ENCODE peak calls at places on chromosomes 1 and 21, in seven cellular contexts. One of them, this sample, is unnamed.

GRCh38 chr1:186492531-186493291 is 31.8 kb upstream of the PDC start:
- DNase-seq in H9: no peak
- DNase-seq in bronchial epithelial cell: peak
- DNase-seq in Calu3: peak
- DNase-seq in left lung: no peak
- DNase-seq in HFF-Myc: no peak
- DNase-seq in heart left ventricle: no peak
- DNase-seq in this sample: no peak

GRCh38 chr21:43367296-43367695 is 59.6 kb downstream of the SIK1 start:
- DNase-seq in Calu3: no peak
- DNase-seq in HFF-Myc: no peak
- DNase-seq in left lung: no peak
- DNase-seq in H9: no peak
- DNase-seq in heart left ventricle: no peak
- DNase-seq in bronchial epithelial cell: no peak
- DNase-seq in this sample: no peak

GRCh38 chr1:246176126-246177024 is 330.7 kb downstream of the SMYD3 start:
- DNase-seq in heart left ventricle: no peak
- DNase-seq in bronchial epithelial cell: peak
- DNase-seq in H9: no peak
- DNase-seq in Calu3: peak
- DNase-seq in HFF-Myc: no peak
- DNase-seq in left lung: no peak
- DNase-seq in this sample: no peak

GRCh38 chr1:32195972-32196823 is 4.2 kb upstream of the CCDC28B start:
- DNase-seq in heart left ventricle: no peak
- DNase-seq in HFF-Myc: no peak
- DNase-seq in left lung: no peak
- DNase-seq in H9: no peak
- DNase-seq in Calu3: no peak
- DNase-seq in bronchial epithelial cell: no peak
- DNase-seq in this sample: no peak

GRCh38 chr1:31939484-31940329 is 1.5 kb upstream of the PTP4A2 start:
- DNase-seq in left lung: peak
- DNase-seq in heart left ventricle: no peak
- DNase-seq in H9: peak
- DNase-seq in HFF-Myc: peak
- DNase-seq in bronchial epithelial cell: peak
- DNase-seq in Calu3: peak
- DNase-seq in this sample: peak

GRCh38 chr1:28560886-28561285 is 8.0 kb downstream of the TRNAU1AP start:
- DNase-seq in heart left ventricle: no peak
- DNase-seq in bronchial epithelial cell: no peak
- DNase-seq in Calu3: no peak
- DNase-seq in H9: no peak
- DNase-seq in left lung: no peak
- DNase-seq in HFF-Myc: no peak
- DNase-seq in this sample: no peak

GRCh38 chr1:241640149-241640866 is at the start of the genes CHML and OPN3:
- DNase-seq in Calu3: peak
- DNase-seq in left lung: peak
- DNase-seq in HFF-Myc: no peak
- DNase-seq in bronchial epithelial cell: peak
- DNase-seq in heart left ventricle: peak
- DNase-seq in H9: peak
- DNase-seq in this sample: peak

GRCh38 chr1:54922040-54922761 is 35.2 kb upstream of the DHCR24 start:
- DNase-seq in bronchial epithelial cell: no peak
- DNase-seq in HFF-Myc: no peak
- DNase-seq in Calu3: no peak
- DNase-seq in H9: no peak
- DNase-seq in heart left ventricle: no peak
- DNase-seq in left lung: no peak
- DNase-seq in this sample: no peak

GRCh38 chr1:27430903-27431653 is 38.7 kb downstream of the GPR3 start:
- DNase-seq in HFF-Myc: no peak
- DNase-seq in bronchial epithelial cell: no peak
- DNase-seq in heart left ventricle: no peak
- DNase-seq in left lung: no peak
- DNase-seq in H9: no peak
- DNase-seq in Calu3: no peak
- DNase-seq in this sample: no peak

GRCh38 chr1:201461193-201461657 is 7.8 kb downstream of the PHLDA3 start:
- DNase-seq in Calu3: peak
- DNase-seq in left lung: peak
- DNase-seq in bronchial epithelial cell: peak
- DNase-seq in H9: no peak
- DNase-seq in HFF-Myc: peak
- DNase-seq in heart left ventricle: no peak
- DNase-seq in this sample: no peak

GRCh38 chr1:54463259-54464030 is 57.3 kb upstream of the SSBP3 start:
- DNase-seq in H9: no peak
- DNase-seq in left lung: no peak
- DNase-seq in HFF-Myc: no peak
- DNase-seq in bronchial epithelial cell: no peak
- DNase-seq in Calu3: no peak
- DNase-seq in heart left ventricle: no peak
- DNase-seq in this sample: no peak

GRCh38 chr1:3188150-3188971 is 119.4 kb downstream of the PRDM16 start:
- DNase-seq in bronchial epithelial cell: no peak
- DNase-seq in heart left ventricle: no peak
- DNase-seq in HFF-Myc: no peak
- DNase-seq in left lung: peak
- DNase-seq in H9: no peak
- DNase-seq in Calu3: no peak
- DNase-seq in this sample: no peak

GRCh38 chr1:25977816-25978215 is 20.0 kb downstream of the PAFAH2 start:
- DNase-seq in heart left ventricle: no peak
- DNase-seq in HFF-Myc: no peak
- DNase-seq in Calu3: no peak
- DNase-seq in left lung: no peak
- DNase-seq in bronchial epithelial cell: no peak
- DNase-seq in H9: no peak
- DNase-seq in this sample: no peak

GRCh38 chr1:245842106-245842505 is 665.0 kb downstream of the SMYD3 start:
- DNase-seq in HFF-Myc: no peak
- DNase-seq in bronchial epithelial cell: no peak
- DNase-seq in Calu3: no peak
- DNase-seq in left lung: no peak
- DNase-seq in H9: no peak
- DNase-seq in heart left ventricle: no peak
- DNase-seq in this sample: no peak

GRCh38 chr1:205241366-205242030 is 13.8 kb downstream of the TMCC2 start:
- DNase-seq in Calu3: no peak
- DNase-seq in H9: no peak
- DNase-seq in HFF-Myc: no peak
- DNase-seq in left lung: no peak
- DNase-seq in bronchial epithelial cell: no peak
- DNase-seq in heart left ventricle: no peak
- DNase-seq in this sample: no peak

GRCh38 chr1:204089044-204089751 is 16.3 kb downstream of the SOX13 start:
- DNase-seq in HFF-Myc: no peak
- DNase-seq in Calu3: no peak
- DNase-seq in H9: no peak
- DNase-seq in left lung: no peak
- DNase-seq in heart left ventricle: no peak
- DNase-seq in bronchial epithelial cell: peak
- DNase-seq in this sample: no peak

GRCh38 chr1:24276791-24277190 is 42.4 kb upstream of the GRHL3 start:
- DNase-seq in left lung: no peak
- DNase-seq in bronchial epithelial cell: no peak
- DNase-seq in HFF-Myc: no peak
- DNase-seq in Calu3: no peak
- DNase-seq in H9: no peak
- DNase-seq in heart left ventricle: no peak
- DNase-seq in this sample: no peak

GRCh38 chr21:34997295-34997694 is 51.8 kb downstream of the RUNX1 start:
- DNase-seq in HFF-Myc: no peak
- DNase-seq in Calu3: no peak
- DNase-seq in left lung: no peak
- DNase-seq in H9: no peak
- DNase-seq in bronchial epithelial cell: no peak
- DNase-seq in heart left ventricle: no peak
- DNase-seq in this sample: no peak

GRCh38 chr21:31366825-31367224 is 22.8 kb upstream of the TIAM1 start:
- DNase-seq in heart left ventricle: no peak
- DNase-seq in bronchial epithelial cell: peak
- DNase-seq in left lung: no peak
- DNase-seq in Calu3: peak
- DNase-seq in HFF-Myc: peak
- DNase-seq in H9: no peak
- DNase-seq in this sample: no peak

GRCh38 chr1:227451062-227451461 is 112.3 kb upstream of the ZNF678 start:
- DNase-seq in HFF-Myc: no peak
- DNase-seq in left lung: no peak
- DNase-seq in heart left ventricle: no peak
- DNase-seq in H9: no peak
- DNase-seq in bronchial epithelial cell: no peak
- DNase-seq in Calu3: no peak
- DNase-seq in this sample: no peak

GRCh38 chr1:87786218-87786617 is 457.5 kb downstream of the LMO4 start:
- DNase-seq in bronchial epithelial cell: no peak
- DNase-seq in H9: no peak
- DNase-seq in heart left ventricle: no peak
- DNase-seq in left lung: no peak
- DNase-seq in HFF-Myc: no peak
- DNase-seq in Calu3: no peak
- DNase-seq in this sample: no peak
- TF ChIP-seq CTCF in bronchial epithelial cell: no peak
- TF ChIP-seq CTCF in H9: no peak
- TF ChIP-seq CTCF in heart left ventricle: no peak
- TF ChIP-seq CTCF in left lung: no peak
- TF ChIP-seq CTCF in HFF-Myc: no peak
- TF ChIP-seq CTCF in Calu3: no peak
- TF ChIP-seq CTCF in this sample: no peak

GRCh38 chr21:25607151-25607811 is at the start of gene MRPL39:
- DNase-seq in heart left ventricle: peak
- DNase-seq in H9: peak
- DNase-seq in bronchial epithelial cell: peak
- DNase-seq in HFF-Myc: peak
- DNase-seq in left lung: peak
- DNase-seq in Calu3: peak
- DNase-seq in this sample: peak

GRCh38 chr21:25607812-25608737 is 794 bp upstream of the MRPL39 start:
- DNase-seq in bronchial epithelial cell: peak
- DNase-seq in Calu3: peak
- DNase-seq in heart left ventricle: peak
- DNase-seq in HFF-Myc: peak
- DNase-seq in left lung: peak
- DNase-seq in H9: peak
- DNase-seq in this sample: peak
- TF ChIP-seq CTCF in bronchial epithelial cell: peak
- TF ChIP-seq CTCF in Calu3: peak
- TF ChIP-seq CTCF in heart left ventricle: peak
- TF ChIP-seq CTCF in HFF-Myc: peak
- TF ChIP-seq CTCF in left lung: peak
- TF ChIP-seq CTCF in H9: peak
- TF ChIP-seq CTCF in this sample: peak

GRCh38 chr1:178055093-178055492 is 38.8 kb upstream of the RASAL2 start:
- DNase-seq in bronchial epithelial cell: peak
- DNase-seq in left lung: peak
- DNase-seq in HFF-Myc: no peak
- DNase-seq in Calu3: peak
- DNase-seq in heart left ventricle: peak
- DNase-seq in H9: peak
- DNase-seq in this sample: no peak
- TF ChIP-seq CTCF in bronchial epithelial cell: peak
- TF ChIP-seq CTCF in left lung: peak
- TF ChIP-seq CTCF in HFF-Myc: no peak
- TF ChIP-seq CTCF in Calu3: peak
- TF ChIP-seq CTCF in heart left ventricle: peak
- TF ChIP-seq CTCF in H9: peak
- TF ChIP-seq CTCF in this sample: peak

DNA sequence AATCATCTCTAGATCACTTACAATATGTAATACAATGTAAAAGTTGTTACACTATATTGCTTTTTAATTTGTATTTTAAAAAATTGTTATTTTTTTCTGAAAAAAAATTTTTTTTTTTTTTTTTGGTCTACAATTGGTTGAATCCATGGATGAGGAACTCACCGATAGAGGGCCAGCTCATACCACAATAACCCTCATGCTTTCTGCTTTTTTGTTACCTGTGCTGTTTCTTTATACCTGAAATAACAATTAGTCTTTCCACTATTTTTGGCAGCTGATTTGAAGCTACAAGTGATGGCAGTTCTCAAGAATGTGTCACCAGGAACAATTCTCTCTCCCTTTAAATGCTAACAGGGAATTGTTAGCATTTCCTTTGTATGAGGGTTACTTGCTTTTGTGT is 12.0 kb downstream of the SMG7 start:
- DNase-seq in Calu3: no peak
- DNase-seq in H9: no peak
- DNase-seq in HFF-Myc: no peak
- DNase-seq in heart left ventricle: no peak
- DNase-seq in left lung: no peak
- DNase-seq in bronchial epithelial cell: no peak
- DNase-seq in this sample: no peak
- TF ChIP-seq CTCF in Calu3: peak
- TF ChIP-seq CTCF in H9: peak
- TF ChIP-seq CTCF in HFF-Myc: no peak
- TF ChIP-seq CTCF in heart left ventricle: no peak
- TF ChIP-seq CTCF in left lung: no peak
- TF ChIP-seq CTCF in bronchial epithelial cell: no peak
- TF ChIP-seq CTCF in this sample: peak

DNA sequence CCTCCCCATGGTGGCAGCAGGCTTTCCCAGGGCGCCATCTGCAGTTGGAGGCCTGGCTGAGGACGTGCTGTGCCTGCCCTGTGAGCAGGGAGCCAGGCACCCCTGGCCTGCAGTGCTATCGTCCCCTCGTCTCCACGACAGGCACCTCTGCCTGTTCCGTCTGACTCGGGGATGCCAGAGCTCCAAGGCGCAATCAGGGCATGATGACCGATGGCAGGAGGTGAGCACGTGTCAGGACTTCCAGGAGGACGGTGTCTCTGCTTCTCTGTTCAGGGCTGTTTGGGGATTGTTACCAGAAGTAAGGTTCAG is 125.2 kb downstream of the PCBP3 start:
- DNase-seq in left lung: no peak
- DNase-seq in Calu3: no peak
- DNase-seq in H9: no peak
- DNase-seq in HFF-Myc: no peak
- DNase-seq in heart left ventricle: no peak
- DNase-seq in bronchial epithelial cell: no peak
- DNase-seq in this sample: no peak
- TF ChIP-seq CTCF in left lung: no peak
- TF ChIP-seq CTCF in Calu3: no peak
- TF ChIP-seq CTCF in H9: peak
- TF ChIP-seq CTCF in HFF-Myc: no peak
- TF ChIP-seq CTCF in heart left ventricle: no peak
- TF ChIP-seq CTCF in bronchial epithelial cell: no peak
- TF ChIP-seq CTCF in this sample: no peak

GRCh38 chr1:22039594-22040347 is 12.7 kb upstream of the CDC42 start:
- DNase-seq in Calu3: peak
- DNase-seq in heart left ventricle: peak
- DNase-seq in bronchial epithelial cell: peak
- DNase-seq in H9: peak
- DNase-seq in left lung: peak
- DNase-seq in HFF-Myc: peak
- DNase-seq in this sample: peak
- TF ChIP-seq CTCF in Calu3: no peak
- TF ChIP-seq CTCF in heart left ventricle: no peak
- TF ChIP-seq CTCF in bronchial epithelial cell: peak
- TF ChIP-seq CTCF in H9: peak
- TF ChIP-seq CTCF in left lung: no peak
- TF ChIP-seq CTCF in HFF-Myc: no peak
- TF ChIP-seq CTCF in this sample: no peak